ENCODE peak calls at places on chromosomes 3 and 15, in six cellular contexts. C is IMR-90, S is stomach, A is uterus, D is H54, L is gastrocnemius medialis. B is an unnamed sample.

GRCh38 chr3:177190701-177191100 is 6.6 kb downstream of the TBL1XR1 start:
- DNase-seq in C (no peak), S (no peak), A (no peak), D (no peak), L (no peak), B (no peak)

GRCh38 chr15:25249236-25250010 is 189.4 kb downstream of the UBE3A start:
- DNase-seq in C (no peak), S (peak), A (no peak), D (no peak), L (no peak), B (no peak)

GRCh38 chr3:31671976-31672375 is 139.3 kb downstream of the STT3B start:
- DNase-seq in C (peak), S (no peak), A (no peak), D (no peak), L (no peak), B (no peak)

GRCh38 chr3:198065897-198066296 is 105.9 kb downstream of the LMLN start:
- DNase-seq in C (no peak), S (no peak), A (no peak), D (no peak), L (no peak), B (no peak)

GRCh38 chr3:159762981-159763465 is 225.6 kb upstream of the IL12A start:
- DNase-seq in C (peak), S (peak), A (peak), D (peak), L (no peak), B (peak)

GRCh38 chr15:33311312-33311971 is 675 bp downstream of the RYR3 start:
- DNase-seq in C (no peak), S (no peak), A (peak), D (no peak), L (no peak), B (peak)

GRCh38 chr15:76648732-76649444 is 256.3 kb downstream of the SCAPER start:
- DNase-seq in C (no peak), S (no peak), A (no peak), D (no peak), L (no peak), B (no peak)

GRCh38 chr3:15983232-15983631 is 185.5 kb upstream of the ANKRD28 start:
- DNase-seq in C (peak), S (no peak), A (no peak), D (peak), L (no peak), B (no peak)

GRCh38 chr3:28980631-28981030 is 300.2 kb upstream of the RBMS3 start:
- DNase-seq in C (no peak), S (no peak), A (no peak), D (no peak), L (no peak), B (no peak)

GRCh38 chr3:149576071-149576564 is 81.7 kb downstream of the WWTR1 start:
- DNase-seq in C (peak), S (no peak), A (peak), D (no peak), L (no peak), B (no peak)

GRCh38 chr3:119125742-119126507 is 20.0 kb upstream of the TEX55 start:
- DNase-seq in C (no peak), S (no peak), A (no peak), D (no peak), L (no peak), B (no peak)

GRCh38 chr3:125129512-125129962 is 73.7 kb upstream of the HEG1 start:
- DNase-seq in C (peak), S (peak), A (peak), D (peak), L (peak), B (peak)

GRCh38 chr3:52301042-52301441 is 13.4 kb downstream of the GLYCTK start:
- DNase-seq in C (no peak), S (no peak), A (no peak), D (no peak), L (no peak), B (no peak)

GRCh38 chr3:54999159-54999558 is 71.3 kb upstream of the LRTM1 start:
- DNase-seq in C (peak), S (no peak), A (peak), D (peak), L (no peak), B (no peak)

GRCh38 chr3:140420621-140421357 is 257.1 kb upstream of the TRIM42 start:
- DNase-seq in C (peak), S (no peak), A (no peak), D (no peak), L (no peak), B (no peak)

GRCh38 chr3:133824961-133825485 is 19.4 kb downstream of the SRPRB start:
- DNase-seq in C (no peak), S (no peak), A (no peak), D (no peak), L (no peak), B (no peak)
- TF ChIP-seq POLR2A in C (no peak), S (no peak), A (no peak), D (no peak), L (no peak), B (no peak)

GRCh38 chr3:61560452-61561373 is 658 bp upstream of the PTPRG start:
- DNase-seq in C (peak), S (peak), A (peak), D (peak), L (peak), B (peak)
- TF ChIP-seq POLR2A in C (no peak), S (no peak), A (no peak), D (peak), L (no peak), B (no peak)

GRCh38 chr15:38564557-38565286 is at the start of gene RASGRP1:
- DNase-seq in C (peak), S (peak), A (no peak), D (no peak), L (no peak), B (peak)
- TF ChIP-seq POLR2A in C (no peak), S (no peak), A (no peak), D (no peak), L (no peak), B (no peak)

DNA sequence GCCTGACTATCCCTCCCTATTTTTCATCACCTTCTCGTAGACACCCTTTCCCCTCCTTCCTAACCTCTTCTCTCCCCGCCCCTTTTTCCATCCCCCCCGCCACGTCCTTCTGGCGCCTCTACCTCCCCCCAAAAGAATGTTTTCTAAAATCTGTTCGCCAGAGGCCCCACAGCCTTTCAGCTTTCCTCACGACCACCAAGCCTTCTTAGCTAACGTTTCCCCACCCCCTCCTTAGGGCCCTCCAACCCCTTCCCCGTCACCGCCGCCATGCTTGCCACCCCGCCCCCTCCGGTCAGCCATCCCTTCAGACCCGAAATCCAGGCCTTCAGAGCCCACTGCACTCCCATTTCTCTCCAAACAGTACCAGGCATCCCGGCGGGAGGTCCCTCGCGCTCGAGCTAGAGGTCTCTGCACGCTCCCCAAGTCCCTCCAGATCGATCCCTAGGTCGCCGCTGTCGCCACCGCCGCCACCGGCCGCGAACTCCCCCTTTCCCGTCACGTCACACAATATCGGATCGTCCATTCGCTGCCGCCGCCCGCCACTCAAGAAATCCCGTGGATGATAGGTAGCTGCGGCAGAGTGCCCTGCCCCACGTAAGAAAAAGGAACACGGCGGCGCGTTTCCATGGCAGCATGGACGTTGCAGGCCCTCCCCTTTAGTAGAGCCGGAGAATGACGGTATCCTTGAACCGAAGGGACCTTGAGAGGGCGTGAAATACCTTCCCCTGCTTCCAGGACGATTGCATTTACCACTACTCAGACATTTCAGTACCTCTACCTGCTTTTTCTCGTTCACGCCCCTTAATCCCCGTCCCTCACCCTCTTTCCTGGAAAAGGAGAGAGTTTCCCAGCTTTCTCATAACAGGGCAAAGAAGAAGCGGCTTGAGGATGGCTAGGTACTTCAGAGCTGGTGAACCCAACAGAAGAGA is at the start of gene TP53BP1:
- DNase-seq in C (peak), S (peak), A (peak), D (peak), L (peak), B (peak)
- TF ChIP-seq POLR2A in C (peak), S (no peak), A (no peak), D (peak), L (no peak), B (peak)

DNA sequence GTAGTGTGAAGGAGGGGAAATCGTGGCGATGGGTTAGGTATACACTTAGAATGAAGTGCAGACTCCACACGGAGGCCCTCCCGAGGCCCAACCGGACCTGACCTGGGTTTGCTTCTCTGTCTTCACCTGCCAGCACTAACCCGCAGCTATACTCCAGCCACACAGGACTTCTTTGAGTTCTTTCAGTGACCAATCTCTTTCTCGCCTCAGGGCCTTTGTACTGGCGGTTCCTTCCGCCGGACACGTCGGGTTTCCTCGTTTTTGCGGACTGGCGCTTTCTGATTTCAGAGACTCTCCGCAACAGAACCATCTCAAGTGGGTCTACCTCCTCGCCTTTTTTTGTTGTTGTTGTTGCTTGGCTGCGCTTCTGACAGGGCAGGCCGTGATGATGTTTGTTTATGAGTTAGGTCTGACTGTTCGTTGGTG is at the start of gene NEIL1:
- DNase-seq in C (no peak), S (peak), A (no peak), D (no peak), L (no peak), B (no peak)
- TF ChIP-seq POLR2A in C (no peak), S (no peak), A (no peak), D (no peak), L (no peak), B (no peak)

GRCh38 chr3:129439817-129440647 is at the start of the genes IFT122 and MBD4:
- DNase-seq in C (peak), S (peak), A (peak), D (peak), L (peak), B (peak)
- TF ChIP-seq POLR2A in C (peak), S (no peak), A (peak), D (peak), L (peak), B (peak)

DNA sequence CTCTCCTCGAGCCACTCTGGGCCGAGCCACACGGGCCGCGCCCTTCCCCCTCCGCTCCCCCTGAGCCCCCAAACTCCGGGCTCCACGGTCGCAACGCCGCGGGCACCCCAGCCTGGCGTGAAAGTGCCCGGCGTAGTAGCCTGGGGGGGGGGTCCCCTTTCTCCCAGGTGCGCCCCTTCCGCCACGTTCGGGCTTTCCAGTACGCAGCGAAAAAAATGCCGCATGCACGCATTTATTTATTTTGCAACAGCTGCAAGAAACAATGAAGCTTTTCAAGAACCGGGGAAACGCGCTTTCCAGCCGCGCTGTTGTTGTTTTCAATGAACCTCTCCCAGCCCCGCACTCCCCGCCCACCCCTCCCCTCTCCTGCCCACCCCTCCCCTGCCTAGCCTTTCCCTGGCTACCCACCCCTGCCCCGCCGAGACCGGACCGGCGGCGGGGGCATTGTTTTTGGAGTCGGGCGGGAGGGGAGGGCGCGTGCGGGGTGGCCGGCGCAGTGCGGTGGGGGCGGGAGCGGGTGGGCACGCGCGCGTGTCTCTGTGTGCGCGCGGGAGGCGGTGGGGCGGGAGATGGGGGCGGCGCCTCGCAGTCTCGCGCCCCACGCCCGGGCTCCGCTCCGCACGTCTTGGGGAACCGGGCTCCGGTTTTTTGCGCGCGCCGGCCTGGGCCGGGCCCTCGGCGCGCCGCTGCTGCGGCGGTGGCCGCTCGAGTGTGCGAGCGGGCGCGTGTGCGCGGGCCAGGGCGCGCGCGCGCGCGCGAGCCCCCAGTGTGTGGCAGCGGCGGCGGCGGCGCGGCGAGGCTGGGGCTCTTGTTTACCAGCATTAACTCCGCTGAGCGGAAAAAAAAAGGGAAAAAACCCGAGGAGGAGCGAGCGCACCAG is at the start of gene IGF1R:
- DNase-seq in C (peak), S (peak), A (peak), D (peak), L (peak), B (peak)
- TF ChIP-seq POLR2A in C (no peak), S (no peak), A (peak), D (no peak), L (peak), B (no peak)

DNA sequence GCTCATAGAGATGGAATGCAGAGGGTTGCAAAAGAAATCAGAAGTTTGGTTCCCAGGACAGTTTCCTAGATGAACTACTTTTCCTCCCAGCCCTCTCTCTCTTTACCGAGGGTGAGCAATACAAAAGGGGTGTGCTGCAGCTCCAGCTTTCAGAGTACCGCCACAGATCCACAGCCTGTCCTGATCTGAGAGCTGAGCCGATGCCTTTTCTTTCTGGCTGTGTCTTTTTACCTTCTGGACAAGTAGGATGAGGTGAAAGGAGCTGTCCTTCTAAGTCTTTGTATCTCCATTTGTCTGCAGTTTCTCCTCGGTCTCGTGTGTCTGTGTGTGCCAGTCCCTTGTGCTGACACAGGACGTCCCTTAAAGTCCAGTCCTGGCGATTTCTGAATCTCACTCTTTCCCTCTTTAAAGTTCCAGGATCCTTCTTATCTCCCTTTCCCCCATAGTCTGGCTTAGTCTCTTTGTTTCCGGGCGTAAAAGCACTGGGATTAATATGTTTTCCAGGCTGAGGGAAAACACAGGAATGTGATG is 545 bp downstream of the CCDC80 start:
- DNase-seq in C (peak), S (no peak), A (peak), D (peak), L (no peak), B (peak)
- TF ChIP-seq POLR2A in C (no peak), S (no peak), A (no peak), D (no peak), L (no peak), B (no peak)